ENCODE peak calls at places on chromosomes 5 and 9, in seven cellular contexts. S is MM.1S, Q is H9, G is GM06990, E is fibroblast of lung, J is A549, N is type B pancreatic cell. Z is an unnamed sample.

GRCh38 chr5:172830275-172830799 is 3.7 kb upstream of the ERGIC1 start:
- DNase-seq in S (no peak), Q (no peak), G (no peak), E (no peak), J (no peak), N (no peak), Z (no peak)

GRCh38 chr5:23484094-23484493 is 23.3 kb upstream of the PRDM9 start:
- DNase-seq in S (no peak), Q (no peak), G (no peak), E (no peak), J (peak), N (no peak), Z (no peak)

GRCh38 chr9:108983885-108984284 is 29.4 kb downstream of the CTNNAL1 start:
- DNase-seq in S (no peak), Q (no peak), G (no peak), E (no peak), J (no peak), N (no peak), Z (no peak)

GRCh38 chr5:137128012-137128411 is 371.1 kb downstream of the SPOCK1 start:
- DNase-seq in S (no peak), Q (no peak), G (no peak), E (no peak), J (no peak), N (no peak), Z (no peak)

GRCh38 chr5:179607449-179607931 is 16.0 kb downstream of the HNRNPH1 start:
- DNase-seq in S (no peak), Q (no peak), G (no peak), E (no peak), J (no peak), N (no peak), Z (no peak)

GRCh38 chr5:178291161-178291561 is 58.6 kb upstream of the PHYKPL start:
- DNase-seq in S (no peak), Q (no peak), G (no peak), E (no peak), J (no peak), N (no peak), Z (no peak)

GRCh38 chr9:32344551-32345182 is 39.8 kb upstream of the ACO1 start:
- DNase-seq in S (peak), Q (peak), G (no peak), E (peak), J (no peak), N (no peak), Z (no peak)

GRCh38 chr9:116859763-116860162 is 172.7 kb downstream of the TRIM32 start:
- DNase-seq in S (no peak), Q (no peak), G (no peak), E (no peak), J (no peak), N (no peak), Z (no peak)

GRCh38 chr5:112418412-112419049 is 546 bp downstream of the EPB41L4A start:
- DNase-seq in S (no peak), Q (peak), G (peak), E (peak), J (no peak), N (no peak), Z (no peak)

GRCh38 chr5:57841671-57842375 is 359.2 kb upstream of the ACTBL2 start:
- DNase-seq in S (no peak), Q (peak), G (no peak), E (peak), J (peak), N (no peak), Z (no peak)

GRCh38 chr9:97710356-97711222 is 13.4 kb upstream of the XPA start:
- DNase-seq in S (peak), Q (peak), G (no peak), E (peak), J (peak), N (no peak), Z (peak)

GRCh38 chr5:173530547-173530946 is 85.9 kb downstream of the BOD1 start:
- DNase-seq in S (no peak), Q (peak), G (no peak), E (no peak), J (peak), N (no peak), Z (no peak)

GRCh38 chr5:83059341-83059740 is 17.9 kb downstream of the TMEM167A start:
- DNase-seq in S (peak), Q (no peak), G (no peak), E (no peak), J (no peak), N (no peak), Z (no peak)
- TF ChIP-seq CTCF in S (no peak), Q (no peak), G (no peak), E (no peak), J (no peak), N (no peak), Z (no peak)

GRCh38 chr5:52964138-52964537 is 25.0 kb upstream of the ITGA2 start:
- DNase-seq in S (no peak), Q (no peak), G (no peak), E (no peak), J (peak), N (no peak), Z (no peak)
- TF ChIP-seq CTCF in S (no peak), Q (no peak), G (no peak), E (no peak), J (peak), N (no peak), Z (no peak)

DNA sequence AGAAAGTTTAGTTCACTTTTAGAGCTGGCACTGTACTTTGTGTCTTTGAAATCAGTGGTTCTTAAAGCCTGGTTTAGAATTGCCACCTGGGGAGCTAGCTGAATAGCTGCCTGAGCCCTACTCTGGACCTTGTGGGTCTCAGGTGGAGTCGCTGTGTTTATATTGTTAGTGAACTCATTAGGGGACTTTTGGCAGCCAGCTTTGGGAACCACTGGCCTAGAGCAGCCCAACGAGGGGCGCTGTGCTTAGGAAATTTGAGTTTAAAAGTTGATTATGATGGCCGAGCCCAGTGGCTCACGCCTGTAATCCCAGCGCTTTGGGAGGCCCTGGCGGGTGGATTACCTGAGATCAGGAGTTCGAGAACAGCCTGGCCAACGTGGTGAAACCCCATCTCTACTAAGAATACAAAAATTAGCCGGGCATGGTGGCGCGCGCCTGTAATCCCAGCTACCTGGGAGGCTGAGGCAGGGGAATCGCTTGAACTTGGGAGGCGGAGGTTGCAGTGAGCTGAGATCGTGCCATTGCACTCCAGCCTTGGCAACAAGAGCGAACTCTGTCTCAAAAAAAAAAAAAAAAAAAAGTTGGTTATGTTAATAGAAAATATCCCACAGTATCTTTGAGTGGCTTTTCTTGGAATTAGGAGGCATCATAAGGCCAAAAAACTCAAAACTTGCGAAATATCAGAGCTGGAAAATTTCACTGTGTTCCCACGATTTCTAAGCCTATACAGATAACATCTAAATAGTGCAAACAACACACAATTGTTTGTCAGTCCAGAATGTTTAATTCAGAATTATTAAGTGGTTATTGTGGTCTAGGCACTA is 781 bp downstream of the MCCC2 start:
- DNase-seq in S (peak), Q (no peak), G (no peak), E (peak), J (peak), N (no peak), Z (no peak)
- TF ChIP-seq CTCF in S (peak), Q (peak), G (no peak), E (no peak), J (no peak), N (no peak), Z (no peak)

GRCh38 chr9:112367465-112367864 is 12.4 kb upstream of the HSDL2 start:
- DNase-seq in S (no peak), Q (no peak), G (no peak), E (no peak), J (no peak), N (no peak), Z (no peak)

GRCh38 chr9:112360047-112360804 is 19.7 kb upstream of the HSDL2 start:
- DNase-seq in S (no peak), Q (no peak), G (no peak), E (peak), J (no peak), N (no peak), Z (no peak)

GRCh38 chr9:112366591-112366990 is 13.3 kb upstream of the HSDL2 start:
- DNase-seq in S (no peak), Q (peak), G (no peak), E (no peak), J (no peak), N (no peak), Z (no peak)

DNA sequence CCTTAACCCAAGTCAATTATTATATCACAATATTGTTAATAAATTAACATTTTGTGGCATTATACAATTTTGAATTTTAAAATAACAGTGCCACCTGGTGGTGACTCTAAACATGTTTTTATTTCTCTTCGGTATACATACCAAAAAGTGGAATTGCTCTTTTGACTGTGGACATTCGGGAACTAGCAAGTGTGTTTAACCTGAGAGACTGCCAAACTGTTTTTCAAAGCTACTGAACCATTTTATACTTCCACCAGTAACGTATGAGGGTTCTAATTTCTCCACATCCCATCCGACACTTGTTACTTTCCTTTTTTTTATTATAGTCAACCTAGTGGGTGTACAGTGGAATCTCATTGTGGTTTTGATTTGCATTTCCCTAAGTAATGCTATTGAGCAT is 18.3 kb upstream of the HSDL2 start:
- DNase-seq in S (peak), Q (no peak), G (no peak), E (peak), J (peak), N (no peak), Z (no peak)
- TF ChIP-seq CTCF in S (peak), Q (peak), G (peak), E (peak), J (peak), N (peak), Z (no peak)

GRCh38 chr5:6703791-6704190 is 9.4 kb upstream of the TENT4A start:
- DNase-seq in S (no peak), Q (no peak), G (no peak), E (peak), J (no peak), N (no peak), Z (no peak)
- TF ChIP-seq CTCF in S (no peak), Q (no peak), G (no peak), E (no peak), J (no peak), N (no peak), Z (no peak)

GRCh38 chr9:86639899-86640379 is 285.7 kb upstream of the TUT7 start:
- DNase-seq in S (no peak), Q (no peak), G (no peak), E (no peak), J (no peak), N (no peak), Z (no peak)
- TF ChIP-seq CTCF in S (no peak), Q (peak), G (no peak), E (no peak), J (no peak), N (peak), Z (peak)

DNA sequence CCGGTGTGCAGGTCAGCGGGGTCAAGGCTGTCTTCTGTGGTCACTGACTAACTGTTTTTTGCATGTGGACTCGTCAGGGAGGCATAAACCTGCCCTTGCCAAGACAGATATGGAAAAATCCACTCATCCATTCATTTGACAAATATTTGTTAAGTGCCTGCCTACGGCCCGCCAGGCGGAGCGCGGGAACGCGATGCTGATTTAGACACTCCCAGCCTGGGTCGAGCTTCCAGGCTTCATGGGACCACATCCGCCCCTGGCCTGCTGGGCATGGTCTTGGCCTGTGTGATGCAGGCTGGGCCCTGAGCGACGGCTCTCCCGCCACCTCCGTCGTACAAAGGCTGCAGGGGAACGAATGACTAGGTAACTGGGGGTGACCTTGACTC is 18.1 kb downstream of the MYMK start:
- DNase-seq in S (no peak), Q (no peak), G (no peak), E (peak), J (peak), N (no peak), Z (no peak)
- TF ChIP-seq CTCF in S (no peak), Q (no peak), G (no peak), E (no peak), J (no peak), N (no peak), Z (no peak)

GRCh38 chr9:121499177-121499426 is 542 bp downstream of the GGTA1 start:
- DNase-seq in S (no peak), Q (peak), G (peak), E (no peak), J (no peak), N (no peak), Z (no peak)

GRCh38 chr9:121499427-121500164 is at the start of gene GGTA1:
- DNase-seq in S (peak), Q (peak), G (peak), E (peak), J (peak), N (peak), Z (no peak)

GRCh38 chr9:121500165-121500478 is 478 bp upstream of the GGTA1 start:
- DNase-seq in S (no peak), Q (no peak), G (no peak), E (no peak), J (no peak), N (no peak), Z (no peak)

GRCh38 chr9:121498150-121498486 is 1.5 kb downstream of the GGTA1 start:
- DNase-seq in S (peak), Q (peak), G (peak), E (peak), J (peak), N (no peak), Z (peak)

DNA sequence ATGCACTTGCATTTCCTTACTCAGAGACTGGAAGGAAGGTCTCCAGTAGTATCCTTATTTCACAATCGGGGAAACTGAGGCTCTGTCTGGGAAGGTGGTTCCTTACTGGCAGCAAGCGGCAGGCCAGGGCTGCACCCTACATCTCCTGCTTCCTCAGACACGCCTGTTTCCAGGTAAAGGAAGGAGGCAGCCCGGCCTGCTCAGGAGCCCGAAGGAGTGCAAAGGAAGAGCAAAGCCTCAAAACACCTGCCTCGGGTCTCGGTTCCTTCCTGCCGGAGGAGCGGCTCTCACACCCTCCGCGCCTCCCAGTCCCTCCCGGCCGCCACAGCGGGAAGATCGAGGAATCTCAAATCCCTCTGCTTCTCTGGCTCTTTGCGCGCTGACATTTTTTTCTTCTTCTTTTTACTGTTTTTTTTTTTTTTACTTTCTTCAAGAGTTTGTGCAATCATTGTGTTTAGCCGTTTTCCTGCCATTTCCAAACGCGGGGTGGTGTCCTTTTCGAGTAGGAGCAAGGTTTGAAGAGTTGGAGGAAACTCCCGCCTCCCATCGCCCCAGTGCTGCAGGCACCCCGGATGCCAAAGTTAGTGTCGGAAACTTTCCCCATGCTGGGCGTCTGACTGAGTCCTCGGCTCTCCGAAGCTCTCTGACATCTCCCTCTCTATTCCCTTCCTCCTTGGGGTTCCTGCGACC is 1.0 kb downstream of the GGTA1 start:
- DNase-seq in S (no peak), Q (peak), G (peak), E (peak), J (peak), N (no peak), Z (no peak)
- TF ChIP-seq CTCF in S (no peak), Q (no peak), G (no peak), E (no peak), J (peak), N (peak), Z (no peak)

Z was measured in GM12864.